ENCODE peak calls at places on chromosomes 4 and X, in seven cellular contexts. T, G, A, Z, V, C and R are unnamed samples.

GRCh38 chr4:156118821-156119220 is 165.2 kb upstream of the CTSO start:
- DNase-seq in V (no peak), Z (no peak), C (no peak), A (no peak), T (no peak), G (no peak), R (no peak)

GRCh38 chr4:40552536-40552935 is 77.1 kb downstream of the RBM47 start:
- DNase-seq in T (peak; percentile 71), A (no peak), G (no peak), C (no peak), V (no peak), Z (no peak), R (peak; percentile 67)

GRCh38 chr4:99300934-99301333 is 10.1 kb upstream of the ADH1A start:
- DNase-seq in T (peak; percentile 80), Z (peak; percentile 77), G (peak; percentile 99), A (peak; percentile 94), V (peak; percentile 100), C (no peak), R (peak; percentile 89)

GRCh38 chrX:323721-324628 is 5.4 kb upstream of the GTPBP6 start:
- DNase-seq in T (peak; percentile 81), A (peak; percentile 67), V (peak; percentile 63), G (peak; percentile 63), Z (peak; percentile 25), C (peak; percentile 64), R (peak; percentile 69)

GRCh38 chr4:54586343-54586953 is 71.3 kb upstream of the KIT start:
- DNase-seq in G (peak; percentile 6), A (no peak), T (peak; percentile 17), V (peak; percentile 50), Z (no peak), C (no peak), R (peak; percentile 72)

GRCh38 chrX:9342581-9343051 is 122.2 kb upstream of the TBL1X start:
- DNase-seq in V (peak; percentile 81), G (peak; percentile 86), A (peak; percentile 80), C (peak; percentile 8), Z (peak; percentile 76), T (peak; percentile 80), R (peak; percentile 83)

GRCh38 chr4:947491-947971 is 15.3 kb downstream of the TMEM175 start:
- DNase-seq in Z (no peak), G (no peak), C (no peak), T (no peak), V (no peak), A (peak; percentile 72), R (no peak)

GRCh38 chrX:48648299-48648698 is 35.3 kb upstream of the WAS start:
- DNase-seq in V (peak; percentile 65), T (peak; percentile 46), G (peak; percentile 64), A (no peak), Z (peak; percentile 11), C (peak; percentile 45), R (peak; percentile 52)

GRCh38 chr4:53365121-53365485 is 758 bp downstream of the SCFD2 start:
- DNase-seq in C (peak; percentile 51), T (peak; percentile 29), G (peak; percentile 28), V (no peak), A (no peak), Z (no peak), R (peak; percentile 18)

GRCh38 chr4:105440890-105441289 is 33.0 kb downstream of the PPA2 start:
- DNase-seq in Z (no peak), C (no peak), G (peak; percentile 26), V (no peak), A (no peak), T (no peak), R (no peak)

GRCh38 chr4:168096444-168096784 is 4.1 kb downstream of the ANXA10 start:
- DNase-seq in A (no peak), G (no peak), C (no peak), Z (no peak), T (no peak), V (no peak), R (no peak)

GRCh38 chr4:75530556-75531322 is 16.5 kb downstream of the THAP6 start:
- DNase-seq in T (no peak), G (no peak), C (no peak), A (no peak), Z (no peak), V (no peak), R (no peak)

GRCh38 chr4:64882311-64883086 is 473.2 kb upstream of the TECRL start:
- DNase-seq in Z (no peak), C (no peak), T (no peak), V (no peak), G (no peak), A (no peak), R (no peak)

GRCh38 chr4:43132010-43132582 is 239.6 kb downstream of the GRXCR1 start:
- DNase-seq in G (peak; percentile 73), Z (peak; percentile 14), T (peak; percentile 65), C (peak; percentile 80), V (peak; percentile 53), A (no peak), R (peak; percentile 77)

GRCh38 chr4:116023049-116023448 is 909.6 kb upstream of the NDST4 start:
- DNase-seq in C (no peak), V (no peak), A (no peak), G (no peak), T (no peak), Z (no peak), R (no peak)

GRCh38 chrX:51955200-51955599 is 61.8 kb downstream of the MAGED1 start:
- DNase-seq in V (no peak), T (no peak), C (peak; percentile 80), A (no peak), G (no peak), Z (no peak), R (no peak)

GRCh38 chr4:156505341-156505955 is 466.2 kb downstream of the PDGFC start:
- DNase-seq in C (peak; percentile 45), Z (no peak), V (no peak), G (peak; percentile 25), T (peak; percentile 61), A (no peak), R (no peak)

GRCh38 chr4:109183851-109184345 is 118.6 kb downstream of the COL25A1 start:
- DNase-seq in G (no peak), Z (no peak), T (peak; percentile 6), V (no peak), A (no peak), C (no peak), R (no peak)

GRCh38 chr4:80897537-80898303 is 132.8 kb upstream of the BMP3 start:
- DNase-seq in G (no peak), C (peak; percentile 74), T (no peak), V (no peak), A (no peak), Z (no peak), R (no peak)

GRCh38 chr4:94403735-94404134 is 48.0 kb upstream of the PDLIM5 start:
- DNase-seq in T (no peak), Z (peak; percentile 32), C (no peak), G (no peak), V (no peak), A (no peak), R (no peak)

GRCh38 chr4:76341063-76341462 is 34.5 kb downstream of the STBD1 start:
- DNase-seq in C (no peak), A (no peak), V (peak; percentile 44), G (peak; percentile 74), Z (no peak), T (peak; percentile 88), R (peak; percentile 63)

GRCh38 chr4:137131201-137131600 is 401.1 kb downstream of the PCDH18 start:
- DNase-seq in Z (no peak), G (no peak), A (no peak), T (no peak), C (no peak), V (no peak), R (no peak)

GRCh38 chr4:182822554-182822953 is 94.6 kb downstream of the DCTD start:
- DNase-seq in G (no peak), V (no peak), C (no peak), T (no peak), Z (no peak), A (no peak), R (no peak)

DNA sequence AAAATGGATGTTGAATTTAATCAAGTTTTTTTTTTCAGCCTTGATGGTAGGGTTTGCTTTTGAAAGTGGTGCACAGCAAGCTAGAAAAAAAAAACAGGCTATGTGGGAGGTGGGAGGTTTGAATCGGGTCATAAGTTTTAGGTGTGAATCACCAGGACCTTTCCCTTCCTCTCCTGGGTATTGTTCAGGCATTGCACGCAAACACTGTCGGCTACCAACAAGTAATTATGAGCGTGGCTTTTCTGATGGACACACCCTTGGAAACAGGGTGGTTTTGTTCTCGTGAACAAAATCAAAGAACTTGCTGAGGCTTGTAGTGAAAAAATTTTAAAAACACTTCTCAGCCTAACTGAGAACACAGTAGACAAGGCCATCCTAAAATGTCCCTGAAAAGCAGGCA is 18.1 kb downstream of the PIR start:
- DNase-seq in C (no peak), A (no peak), V (no peak), G (peak; percentile 40), T (peak; percentile 52), Z (no peak), R (no peak)
- H3K4me3 ChIP-seq in C (no peak overlapping the region), A (no peak overlapping the region), V (no peak overlapping the region), G (no peak overlapping the region), T (no peak overlapping the region), Z (no peak overlapping the region), R (no peak overlapping the region)

GRCh38 chrX:129655547-129656248 is 942 bp upstream of the APLN start:
- DNase-seq in G (no peak), V (no peak), T (no peak), A (no peak), C (peak; percentile 16), Z (no peak), R (no peak)
- TF ChIP-seq CTCF in G (no peak), V (peak; percentile 1), T (peak; percentile 1), A (no peak), C (peak; percentile 16), Z (no peak), R (no peak)

GRCh38 chr4:185811509-185812364 is at the start of gene SORBS2:
- DNase-seq in A (no peak), C (peak; percentile 82), V (peak; percentile 16), T (peak; percentile 83), G (peak; percentile 60), Z (no peak), R (peak; percentile 72)

GRCh38 chr4:185813133-185813532 is 1.1 kb upstream of the SORBS2 start:
- DNase-seq in G (no peak), C (no peak), T (no peak), A (no peak), Z (no peak), V (no peak), R (no peak)

GRCh38 chr4:185805979-185806378 is 6.0 kb downstream of the SORBS2 start:
- DNase-seq in Z (no peak), A (no peak), C (no peak), V (no peak), T (no peak), G (no peak), R (no peak)

GRCh38 chr4:185809517-185810071 is 2.4 kb downstream of the SORBS2 start:
- DNase-seq in V (no peak), G (no peak), T (no peak), C (no peak), A (no peak), Z (no peak), R (no peak)

GRCh38 chr4:185810746-185811508 is 1.1 kb downstream of the SORBS2 start:
- DNase-seq in V (no peak), Z (no peak), A (no peak), T (no peak), G (peak; percentile 17), C (no peak), R (no peak)
- H3K4me3 ChIP-seq in V (no peak overlapping the region), Z (peak overlapping the region; percentile 70), A (peak overlapping the region; percentile 34), T (no peak overlapping the region), G (peak overlapping the region; percentile 27), C (peak overlapping the region; percentile 53), R (peak overlapping the region; percentile 14)

DNA sequence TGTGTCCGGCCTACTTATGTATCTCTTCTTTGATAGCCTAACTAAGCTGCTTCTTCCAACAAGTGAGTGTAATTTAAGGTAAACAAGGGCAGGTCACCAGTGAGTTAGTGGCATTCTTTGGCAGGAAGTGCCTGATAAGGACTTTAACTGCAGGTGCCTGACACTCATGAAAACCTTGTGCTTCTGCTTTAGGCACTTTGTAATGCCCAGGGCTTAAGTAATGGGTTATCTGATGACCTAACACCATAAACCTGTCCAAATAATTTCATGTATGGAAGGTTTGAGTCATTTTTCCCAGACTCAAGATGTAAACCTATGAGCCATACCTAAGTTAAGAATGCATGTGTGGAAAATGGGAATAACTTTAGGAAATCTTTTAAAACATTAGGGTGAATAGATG is 43.0 kb downstream of the BCOR start:
- DNase-seq in A (no peak), G (no peak), C (no peak), T (peak; percentile 23), Z (no peak), V (no peak), R (no peak)
- TF ChIP-seq CTCF in A (no peak), G (no peak), C (no peak), T (no peak), Z (no peak), V (no peak), R (no peak)